ENCODE peak calls at places on chromosomes 7 and 10, in five cellular contexts. A is putamen; Z is naive thymus-derived CD8-positive, alpha-beta T cell; R is smooth muscle cell of the brain vasculature; E is stimulated activated CD4-positive, alpha-beta T cell treated with anti-CD3 and anti-CD28 coated beads, Interleukin-15, amount 100 ng/mL, for 24 hours. C is an unnamed sample.
A peak's percentile ranks its signal among the peaks of the same experiment; 100 is the strongest.

GRCh38 chr7:99740573-99741437 is 5.8 kb upstream of the CYP3A7 start:
- DNase-seq in R (no peak), E (no peak), Z (no peak), A (no peak), C (no peak)

GRCh38 chr7:584122-584465 is 64.4 kb upstream of the PDGFA start:
- DNase-seq in Z (peak; percentile 79), A (no peak), E (peak; percentile 96), R (no peak), C (peak; percentile 86)

GRCh38 chr7:135510603-135511183 is 791 bp upstream of the CNOT4 start:
- DNase-seq in A (peak; percentile 25), E (peak; percentile 6), Z (no peak), R (no peak), C (no peak)

GRCh38 chr10:110165867-110166266 is 41.5 kb upstream of the MXI1 start:
- DNase-seq in E (no peak), R (no peak), A (no peak), Z (no peak), C (no peak)

GRCh38 chr10:69636273-69636575 is 6.2 kb downstream of the FAM241B start:
- DNase-seq in A (no peak), E (no peak), Z (no peak), R (no peak), C (no peak)

GRCh38 chr7:47581442-47581820 is 480 bp downstream of the TNS3 start:
- DNase-seq in E (no peak), R (no peak), Z (no peak), A (no peak), C (no peak)

GRCh38 chr7:3455826-3456444 is 154.9 kb downstream of the SDK1 start:
- DNase-seq in Z (no peak), E (no peak), A (no peak), R (no peak), C (no peak)

GRCh38 chr7:71385362-71385761 is 253.4 kb downstream of the GALNT17 start:
- DNase-seq in E (no peak), A (no peak), Z (no peak), R (no peak), C (no peak)

GRCh38 chr10:52318822-52319464 is 4.9 kb downstream of the DKK1 start:
- DNase-seq in A (peak; percentile 20), Z (no peak), R (no peak), E (no peak), C (no peak)

GRCh38 chr7:85384376-85384775 is 197.5 kb upstream of the SEMA3D start:
- DNase-seq in R (no peak), A (no peak), Z (no peak), E (no peak), C (no peak)

GRCh38 chr7:45580053-45580872 is 6.1 kb downstream of the ADCY1 start:
- DNase-seq in Z (no peak), R (no peak), A (no peak), E (no peak), C (no peak)

GRCh38 chr7:28408105-28408973 is 4.0 kb upstream of the CREB5 start:
- DNase-seq in Z (no peak), R (no peak), E (no peak), A (no peak), C (no peak)

GRCh38 chr10:93440591-93441012 is 41.5 kb downstream of the MYOF start:
- DNase-seq in R (no peak), Z (no peak), E (no peak), A (no peak), C (no peak)

GRCh38 chr7:103077318-103077717 is 2.4 kb downstream of the ARMC10 start:
- DNase-seq in A (no peak), R (no peak), Z (no peak), E (no peak), C (no peak)